ENCODE peak calls at places on chromosome 14, in eight cellular contexts. P is psoas muscle; J is neuronal stem cell; K is CD4-positive, CD25-positive, alpha-beta regulatory T cell; Y is transverse colon; R is OCI-LY7; E is H7; N is mammary epithelial cell. Q is an unnamed sample.
A peak's percentile ranks its signal among the peaks of the same experiment; 100 is the strongest.

GRCh38 chr14:53151867-53152626 is 1.1 kb downstream of the DDHD1 start:
- DNase-seq in P (peak; percentile 74), E (peak; percentile 74), J (peak; percentile 20), N (peak; percentile 63), Y (peak; percentile 61), K (peak; percentile 86), R (peak; percentile 68), Q (peak; percentile 74)

GRCh38 chr14:52328286-52328685 is 14.2 kb downstream of the PTGER2 start:
- DNase-seq in P (no peak), Y (no peak), K (no peak), E (no peak), J (no peak), R (no peak), N (peak; percentile 48), Q (no peak)

GRCh38 chr14:95300002-95300696 is 19.6 kb downstream of the CLMN start:
- DNase-seq in J (no peak), P (no peak), E (no peak), N (no peak), R (peak; percentile 79), Y (no peak), K (no peak), Q (no peak)

GRCh38 chr14:89443002-89443660 is 26.1 kb upstream of the FOXN3 start:
- DNase-seq in J (no peak), K (no peak), R (no peak), P (no peak), Y (no peak), E (no peak), N (no peak), Q (no peak)

GRCh38 chr14:32078794-32079663 is 1.9 kb downstream of the ARHGAP5 start:
- DNase-seq in R (no peak), P (no peak), J (no peak), Y (no peak), K (peak; percentile 60), N (peak; percentile 71), E (no peak), Q (no peak)

GRCh38 chr14:99393059-99393655 is 87.5 kb downstream of the SETD3 start:
- DNase-seq in K (peak; percentile 43), E (peak; percentile 81), N (peak; percentile 20), J (no peak), Y (peak; percentile 55), P (no peak), R (peak; percentile 56), Q (no peak)

GRCh38 chr14:100535287-100536131 is 51.7 kb downstream of the BEGAIN start:
- DNase-seq in R (no peak), N (no peak), K (no peak), J (no peak), Y (peak; percentile 4), P (no peak), E (peak; percentile 30), Q (peak; percentile 46)

GRCh38 chr14:85963486-85963885 is 433.5 kb downstream of the FLRT2 start:
- DNase-seq in K (no peak), Y (no peak), R (no peak), P (no peak), N (no peak), E (no peak), J (no peak), Q (no peak)

GRCh38 chr14:29927596-29928341 is at the start of gene PRKD1:
- DNase-seq in N (peak; percentile 37), J (peak; percentile 57), K (no peak), P (peak; percentile 74), R (no peak), Y (peak; percentile 51), E (peak; percentile 90), Q (peak; percentile 78)

GRCh38 chr14:90140298-90140955 is 78.6 kb downstream of the KCNK13 start:
- DNase-seq in Y (no peak), E (no peak), J (no peak), N (no peak), K (no peak), P (no peak), R (no peak), Q (no peak)

GRCh38 chr14:92253381-92253894 is 69.5 kb upstream of the SLC24A4 start:
- DNase-seq in J (no peak), N (no peak), Y (no peak), E (peak; percentile 65), P (no peak), R (no peak), K (no peak), Q (no peak)

GRCh38 chr14:70009961-70010360 is 130.7 kb downstream of the SMOC1 start:
- DNase-seq in R (no peak), E (no peak), Y (no peak), N (peak; percentile 90), J (no peak), P (no peak), K (no peak), Q (peak; percentile 71)

GRCh38 chr14:90331497-90332270 is at the start of gene NRDE2:
- DNase-seq in N (peak; percentile 90), J (peak; percentile 97), E (peak; percentile 98), Y (peak; percentile 100), K (peak; percentile 97), P (peak; percentile 100), R (peak; percentile 98), Q (peak; percentile 99)

GRCh38 chr14:32675433-32675832 is 263.2 kb upstream of the NPAS3 start:
- DNase-seq in J (no peak), P (no peak), R (no peak), Y (no peak), E (no peak), K (no peak), N (no peak), Q (no peak)

GRCh38 chr14:24243336-24243836 is 963 bp upstream of the TINF2 start:
- DNase-seq in P (peak; percentile 64), J (peak; percentile 23), R (peak; percentile 14), K (no peak), E (peak; percentile 32), N (peak; percentile 13), Y (no peak), Q (peak; percentile 76)

GRCh38 chr14:104732931-104733681 is 9.1 kb downstream of the ADSS1 start:
- DNase-seq in R (no peak), N (no peak), E (peak; percentile 63), K (no peak), J (no peak), Y (peak; percentile 81), P (peak; percentile 61), Q (no peak)

GRCh38 chr14:34336501-34336900 is 125.5 kb downstream of the SPTSSA start:
- DNase-seq in E (no peak), P (no peak), N (no peak), J (no peak), K (no peak), Y (no peak), R (no peak), Q (no peak)

GRCh38 chr14:88004637-88005036 is 298 bp upstream of the GPR65 start:
- DNase-seq in K (no peak), N (no peak), E (no peak), R (peak; percentile 39), Y (no peak), P (no peak), J (no peak), Q (no peak)

GRCh38 chr14:98792171-98792570 is 479.8 kb downstream of the BCL11B start:
- DNase-seq in K (no peak), P (no peak), E (no peak), J (no peak), Y (no peak), N (no peak), R (peak; percentile 71), Q (no peak)

GRCh38 chr14:57747036-57747435 is 118.9 kb downstream of the SLC35F4 start:
- DNase-seq in N (peak; percentile 22), J (no peak), E (no peak), R (no peak), P (no peak), Y (peak; percentile 30), K (no peak), Q (no peak)

GRCh38 chr14:81208489-81208888 is 12.3 kb downstream of the GTF2A1 start:
- DNase-seq in P (peak; percentile 72), Y (no peak), K (no peak), R (no peak), J (no peak), E (no peak), N (no peak), Q (no peak)
- H3K36me3 ChIP-seq in P (no peaks in the 10 kb centered on the region), Y (no peaks in the 10 kb centered on the region), K (peaks cover 63% of the 10 kb centered on the region), R (peaks cover 99% of the 10 kb centered on the region), J (peaks cover 14% of the 10 kb centered on the region), E (peaks cover 7% of the 10 kb centered on the region), N (peaks cover 18% of the 10 kb centered on the region), Q (peaks cover 3% of the 10 kb centered on the region)

GRCh38 chr14:74896400-74896799 is 14.7 kb downstream of the DLST start:
- DNase-seq in K (no peak), J (no peak), Y (no peak), E (no peak), P (no peak), R (no peak), N (no peak), Q (no peak)
- H3K36me3 ChIP-seq in K (peaks cover 96% of the 10 kb centered on the region), J (peaks cover 65% of the 10 kb centered on the region), Y (peaks cover 5% of the 10 kb centered on the region), E (peaks cover 75% of the 10 kb centered on the region), P (peaks cover 51% of the 10 kb centered on the region), R (peaks cover 100% of the 10 kb centered on the region), N (peaks cover 74% of the 10 kb centered on the region), Q (peaks cover 67% of the 10 kb centered on the region)

DNA sequence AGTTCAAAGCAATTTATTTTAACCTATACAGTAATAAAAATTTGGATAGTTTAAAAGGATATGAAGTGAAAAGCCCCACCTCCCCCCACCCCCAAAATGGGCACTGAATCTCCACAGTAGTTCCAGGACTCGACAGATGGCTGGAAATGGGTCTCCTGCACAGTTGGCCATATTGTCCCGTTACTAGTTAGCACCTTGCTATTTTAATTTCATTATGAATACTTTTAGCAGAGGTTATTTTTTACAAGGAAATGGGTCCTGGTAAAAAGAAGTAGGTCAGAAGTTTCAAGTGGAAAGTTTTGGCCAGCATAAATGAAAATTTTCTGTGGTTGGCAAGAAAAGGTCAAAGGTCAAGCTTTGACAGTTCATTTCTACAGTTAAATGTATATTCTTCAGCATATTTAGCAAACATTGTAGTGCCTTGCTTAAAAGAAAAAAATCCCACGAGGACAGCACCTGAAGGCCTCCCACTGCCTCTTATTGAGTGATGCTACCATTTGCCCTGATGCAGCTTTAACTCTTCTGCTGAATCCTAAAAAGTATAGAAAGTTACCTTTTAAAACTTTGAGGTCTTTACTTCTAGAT is 28.3 kb downstream of the MTHFD1 start:
- DNase-seq in N (no peak), K (no peak), J (no peak), E (no peak), R (no peak), P (no peak), Y (no peak), Q (no peak)
- H3K36me3 ChIP-seq in N (peaks cover 46% of the 10 kb centered on the region), K (peaks cover 56% of the 10 kb centered on the region), J (peaks cover 31% of the 10 kb centered on the region), E (peaks cover 49% of the 10 kb centered on the region), R (peaks cover 96% of the 10 kb centered on the region), P (peaks cover 7% of the 10 kb centered on the region), Y (no peaks in the 10 kb centered on the region), Q (peaks cover 74% of the 10 kb centered on the region)

GRCh38 chr14:50451854-50452253 is 55.2 kb upstream of the CDKL1 start:
- DNase-seq in P (no peak), J (no peak), K (no peak), R (no peak), Y (no peak), E (no peak), N (no peak), Q (no peak)

GRCh38 chr14:50452979-50453705 is 56.5 kb upstream of the CDKL1 start:
- DNase-seq in Y (no peak), E (no peak), P (no peak), J (no peak), K (no peak), R (no peak), N (peak; percentile 98), Q (no peak)

GRCh38 chr14:50452285-50452684 is 55.6 kb upstream of the CDKL1 start:
- DNase-seq in E (no peak), P (no peak), N (no peak), K (no peak), J (no peak), Y (no peak), R (no peak), Q (no peak)

GRCh38 chr14:50453869-50454268 is 57.2 kb upstream of the CDKL1 start:
- DNase-seq in J (no peak), K (no peak), R (no peak), N (no peak), E (no peak), P (no peak), Y (no peak), Q (no peak)
- H3K36me3 ChIP-seq in J (peaks cover 11% of the 10 kb centered on the region), K (peaks cover 73% of the 10 kb centered on the region), R (peaks cover 80% of the 10 kb centered on the region), N (peaks cover 18% of the 10 kb centered on the region), E (no peaks in the 10 kb centered on the region), P (no peaks in the 10 kb centered on the region), Y (no peaks in the 10 kb centered on the region), Q (peaks cover 79% of the 10 kb centered on the region)